ENCODE peak calls at places on chromosomes 16 and 17, in seven cellular contexts. O is HCT116, P is SK-N-SH, L is PC-3, F is GM23338, S is neural progenitor cell, C is GM23248. I is an unnamed sample.

GRCh38 chr16:3542601-3543373 is 34.4 kb downstream of the NLRC3 start:
- DNase-seq in O (no peak), F (no peak), S (no peak), P (no peak), C (no peak), L (no peak), I (no peak)

GRCh38 chr17:63932008-63932561 is at the start of gene CD79B:
- DNase-seq in C (no peak), S (no peak), L (no peak), F (no peak), O (no peak), P (peak; percentile 28), I (peak; percentile 29)

GRCh38 chr17:28684963-28685362 is 23.0 kb downstream of the SUPT6H start:
- DNase-seq in O (no peak), F (no peak), C (peak; percentile 26), P (peak; percentile 47), S (no peak), L (peak; percentile 10), I (no peak)

GRCh38 chr17:5950871-5951270 is 119.3 kb upstream of the WSCD1 start:
- DNase-seq in P (no peak), S (peak; percentile 16), L (no peak), C (no peak), O (no peak), F (no peak), I (no peak)

GRCh38 chr16:85995591-85996461 is 96.9 kb downstream of the IRF8 start:
- DNase-seq in F (no peak), L (no peak), P (no peak), S (no peak), C (no peak), O (no peak), I (no peak)

GRCh38 chr16:88370365-88370764 is 12.4 kb upstream of the ZNF469 start:
- DNase-seq in C (no peak), P (no peak), O (no peak), S (no peak), F (no peak), L (no peak), I (no peak)

GRCh38 chr16:10753670-10754069 is 10.0 kb downstream of the NUBP1 start:
- DNase-seq in F (no peak), P (no peak), O (no peak), S (no peak), L (no peak), C (no peak), I (no peak)

GRCh38 chr17:6671431-6671830 is 19.9 kb downstream of the C17orf100 start:
- DNase-seq in L (peak; percentile 30), O (no peak), F (no peak), P (no peak), S (no peak), C (no peak), I (no peak)

GRCh38 chr17:9842057-9842758 is 16.5 kb downstream of the GLP2R start:
- DNase-seq in C (peak; percentile 62), F (no peak), L (peak; percentile 62), P (no peak), O (no peak), S (no peak), I (no peak)

GRCh38 chr17:79791354-79792123 is 5.3 kb downstream of the CBX8 start:
- DNase-seq in F (peak; percentile 57), P (peak; percentile 81), C (no peak), S (peak; percentile 81), O (no peak), L (no peak), I (no peak)

GRCh38 chr16:25568991-25569390 is 122.8 kb upstream of the HS3ST4 start:
- DNase-seq in F (no peak), S (no peak), P (no peak), L (no peak), C (no peak), O (no peak), I (no peak)

GRCh38 chr16:14302031-14302398 is 230.9 kb downstream of the MRTFB start:
- DNase-seq in S (peak; percentile 82), P (peak; percentile 89), F (peak; percentile 69), C (peak; percentile 91), L (peak; percentile 69), O (no peak), I (peak; percentile 74)

GRCh38 chr16:59324462-59324861 is 590.3 kb upstream of the GOT2 start:
- DNase-seq in C (no peak), S (no peak), P (no peak), O (no peak), L (peak; percentile 23), F (no peak), I (no peak)

GRCh38 chr17:18904482-18904881 is 46.6 kb downstream of the PRPSAP2 start:
- DNase-seq in O (no peak), S (no peak), L (no peak), C (no peak), F (no peak), P (no peak), I (no peak)

GRCh38 chr17:72343911-72344310 is 223.1 kb downstream of the SOX9 start:
- DNase-seq in P (no peak), S (no peak), F (no peak), L (no peak), C (no peak), O (no peak), I (no peak)

GRCh38 chr17:50629902-50630301 is 4.8 kb upstream of the ABCC3 start:
- DNase-seq in P (peak; percentile 11), F (no peak), O (no peak), S (no peak), L (no peak), C (no peak), I (no peak)

GRCh38 chr16:7086842-7087616 is 245.6 kb upstream of the RBFOX1 start:
- DNase-seq in L (peak; percentile 1), O (no peak), P (peak; percentile 55), C (no peak), S (peak; percentile 81), F (peak; percentile 41), I (no peak)

GRCh38 chr16:81703177-81704155 is 75.6 kb upstream of the PLCG2 start:
- DNase-seq in P (no peak), C (peak; percentile 97), S (no peak), L (peak; percentile 55), F (peak; percentile 28), O (peak; percentile 26), I (no peak)

GRCh38 chr16:22642689-22643088 is 132.0 kb downstream of the NPIPB5 start:
- DNase-seq in O (no peak), S (no peak), L (no peak), P (no peak), F (no peak), C (no peak), I (no peak)

GRCh38 chr16:50322333-50322732 is 46.5 kb downstream of the BRD7 start:
- DNase-seq in P (no peak), F (no peak), S (no peak), L (no peak), O (no peak), C (no peak), I (no peak)

GRCh38 chr16:67040906-67041305 is 12.0 kb downstream of the CBFB start:
- DNase-seq in F (no peak), P (no peak), S (no peak), L (no peak), C (peak; percentile 18), O (no peak), I (no peak)

GRCh38 chr17:75720656-75721462 is at the start of gene ITGB4:
- DNase-seq in C (peak; percentile 20), L (peak; percentile 96), F (peak; percentile 93), S (peak; percentile 80), O (peak; percentile 72), P (peak; percentile 88), I (peak; percentile 87)

GRCh38 chr16:84186685-84187437 is at the start of gene TAF1C:
- DNase-seq in C (peak; percentile 98), P (peak; percentile 99), O (peak; percentile 97), L (peak; percentile 92), F (peak; percentile 97), S (peak; percentile 97), I (peak; percentile 88)

GRCh38 chr17:68201425-68201785 is 46.4 kb upstream of the AMZ2 start:
- DNase-seq in C (no peak), L (no peak), F (no peak), S (no peak), P (no peak), O (no peak), I (no peak)
- H3K27me3 ChIP-seq in C (peaks cover 39% of the 10 kb centered on the region), L (peaks cover 41% of the 10 kb centered on the region), F (peaks cover 87% of the 10 kb centered on the region), S (peaks cover 87% of the 10 kb centered on the region), P (peaks cover 49% of the 10 kb centered on the region), O (no peaks in the 10 kb centered on the region), I (peaks cover 45% of the 10 kb centered on the region)

DNA sequence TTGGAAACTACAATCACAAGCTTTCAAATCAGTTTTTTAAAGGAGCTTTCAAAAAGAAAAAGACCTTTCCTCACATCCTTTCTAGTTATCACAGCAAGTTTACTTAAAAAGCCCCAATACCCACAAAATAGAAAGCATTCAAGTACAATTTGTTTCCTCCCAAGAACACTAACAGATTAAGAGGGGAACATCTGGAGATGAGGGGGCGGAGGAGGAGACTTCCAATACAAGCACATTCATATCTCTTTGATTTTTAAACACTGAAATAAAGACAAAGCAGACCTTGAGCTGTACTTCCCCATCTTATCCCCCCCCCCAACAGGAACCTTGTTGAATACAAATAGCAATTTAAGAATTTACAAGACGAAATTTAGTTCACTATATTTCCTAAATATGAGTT is 2.0 kb downstream of the YWHAE start:
- DNase-seq in C (peak; percentile 55), S (no peak), F (no peak), O (no peak), P (no peak), L (no peak), I (no peak)
- TF ChIP-seq EZH2phosphoT487 in C (no peak), S (no peak), F (no peak), O (no peak), P (no peak), L (no peak), I (no peak)

DNA sequence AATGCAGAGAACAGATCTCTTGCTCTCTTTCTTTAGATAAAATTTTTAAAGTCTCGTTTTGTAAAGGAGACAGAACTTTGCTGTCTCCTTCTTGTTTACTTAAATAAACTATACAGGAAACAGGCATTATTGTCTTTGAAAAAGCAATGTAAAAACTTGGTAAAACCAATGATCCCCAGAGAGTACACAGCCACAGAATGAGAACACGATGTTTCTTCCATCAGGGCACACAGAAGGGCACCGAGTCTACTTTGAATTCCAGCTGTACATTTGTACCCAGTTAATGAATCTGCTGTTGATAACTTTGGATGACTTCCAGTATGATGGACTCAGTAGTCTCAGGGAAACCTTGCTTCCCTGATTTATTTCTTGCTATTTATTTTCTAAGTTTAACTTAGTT is 8.1 kb upstream of the TMEM100 start:
- DNase-seq in O (no peak), L (no peak), F (no peak), S (no peak), P (no peak), C (peak; percentile 16), I (no peak)
- H3K27ac ChIP-seq in O (no peak overlapping the region), L (no peak overlapping the region), F (no peak overlapping the region), S (no peak overlapping the region), P (peak overlapping the region; percentile 55), C (peak overlapping the region; percentile 67), I (no peak overlapping the region)

GRCh38 chr17:41702712-41703111 is 9.4 kb upstream of the GAST start:
- DNase-seq in S (no peak), O (no peak), C (no peak), F (no peak), L (no peak), P (no peak), I (no peak)

GRCh38 chr17:41710472-41711090 is 1.6 kb upstream of the GAST start:
- DNase-seq in P (no peak), F (no peak), O (no peak), L (peak; percentile 9), C (peak; percentile 91), S (no peak), I (no peak)

GRCh38 chr17:41705271-41705991 is 6.7 kb upstream of the GAST start:
- DNase-seq in P (no peak), C (no peak), O (no peak), L (no peak), S (peak; percentile 63), F (peak; percentile 74), I (no peak)

GRCh38 chr17:41711669-41712400 is at the start of gene GAST:
- DNase-seq in O (no peak), F (no peak), S (no peak), L (peak; percentile 4), P (no peak), C (no peak), I (no peak)

GRCh38 chr17:41707803-41708669 is 4.1 kb upstream of the GAST start:
- DNase-seq in L (no peak), S (no peak), C (no peak), P (no peak), F (peak; percentile 72), O (no peak), I (no peak)
- H3K27me3 ChIP-seq in L (no peaks in the 10 kb centered on the region), S (peaks cover 90% of the 10 kb centered on the region), C (peaks cover 5% of the 10 kb centered on the region), P (no peaks in the 10 kb centered on the region), F (peaks cover 89% of the 10 kb centered on the region), O (no peaks in the 10 kb centered on the region), I (no peaks in the 10 kb centered on the region)

I was measured in MM.1S.